ENCODE peak calls at places on chromosome 9, in four cellular contexts. J is stimulated activated CD4-positive, alpha-beta T cell treated with anti-CD3 and anti-CD28 coated beads, Interleukin-4, amount 100 ng/mL, for 4 hours; H is foreskin fibroblast; U is T-helper 1 cell. Y is an unnamed sample.

GRCh38 chr9:76486151-76486550 is 27.2 kb downstream of the GCNT1 start:
- DNase-seq in J (no peak), U (no peak), H (no peak), Y (no peak)

GRCh38 chr9:83141887-83142286 is 78.9 kb upstream of the RASEF start:
- DNase-seq in H (no peak), U (no peak), J (no peak), Y (no peak)

GRCh38 chr9:95508968-95509850 is 7.6 kb downstream of the PTCH1 start:
- DNase-seq in U (peak), H (peak), J (peak), Y (peak)

GRCh38 chr9:128420651-128421473 is at the start of gene CERCAM:
- DNase-seq in H (peak), U (peak), J (peak), Y (no peak)

GRCh38 chr9:98861881-98862501 is 54.5 kb downstream of the GALNT12 start:
- DNase-seq in H (peak), J (no peak), U (no peak), Y (peak)

GRCh38 chr9:121634800-121635261 is 16.6 kb upstream of the DAB2IP start:
- DNase-seq in J (no peak), U (no peak), H (no peak), Y (no peak)

GRCh38 chr9:91374939-91375338 is 13.2 kb upstream of the AUH start:
- DNase-seq in J (no peak), H (peak), U (no peak), Y (peak)

GRCh38 chr9:121405899-121406298 is 35.8 kb upstream of the STOM start:
- DNase-seq in U (no peak), J (no peak), H (no peak), Y (no peak)

GRCh38 chr9:134188421-134189166 is 24.2 kb upstream of the RNU6ATAC start:
- DNase-seq in J (no peak), U (no peak), H (no peak), Y (no peak)

GRCh38 chr9:69428017-69428785 is 103.2 kb downstream of the ENTREP1 start:
- DNase-seq in U (no peak), J (no peak), H (no peak), Y (no peak)

GRCh38 chr9:71146511-71146910 is 25.1 kb upstream of the TRPM3 start:
- DNase-seq in J (no peak), U (no peak), H (no peak), Y (no peak)

GRCh38 chr9:36874921-36875320 is 159.1 kb downstream of the PAX5 start:
- DNase-seq in U (no peak), J (no peak), H (peak), Y (peak)

GRCh38 chr9:18791074-18791473 is 241.9 kb downstream of the SAXO1 start:
- DNase-seq in U (no peak), H (no peak), J (no peak), Y (no peak)